ENCODE peak calls at places on chromosomes 4 and X, in ten cellular contexts. One of them, this sample, is unnamed.

GRCh38 chr4:124904723-124905390 is 192.3 kb upstream of the ANKRD50 start:
- ATAC-seq in stimulated activated naive B cell treated with anti-CD40 and anti-IgM and Interleukin-4, amounts not matched to agents 10 μg/mL and 1 μg/mL and 100 μg/mL, for 72 hours: no peak
- ATAC-seq in activated naive CD8-positive, alpha-beta T cell treated with anti-CD3 and anti-CD28 coated beads, Interleukin-2, amount 10 ng/mL, durations not matched to agents 7 days and 5 days: no peak
- ATAC-seq in gastroesophageal sphincter: no peak
- ATAC-seq in heart right ventricle: no peak
- ATAC-seq in effector memory CD8-positive, alpha-beta T cell: no peak
- ATAC-seq in right cardiac atrium: peak; percentile 32
- ATAC-seq in pancreas: peak; percentile 14
- ATAC-seq in left cardiac atrium: no peak
- ATAC-seq in right lobe of liver: no peak
- ATAC-seq in this sample: no peak

GRCh38 chr4:102726068-102726467 is 34.7 kb downstream of the MANBA start:
- ATAC-seq in right lobe of liver: no peak
- ATAC-seq in effector memory CD8-positive, alpha-beta T cell: no peak
- ATAC-seq in pancreas: no peak
- ATAC-seq in gastroesophageal sphincter: no peak
- ATAC-seq in activated naive CD8-positive, alpha-beta T cell treated with anti-CD3 and anti-CD28 coated beads, Interleukin-2, amount 10 ng/mL, durations not matched to agents 7 days and 5 days: no peak
- ATAC-seq in stimulated activated naive B cell treated with anti-CD40 and anti-IgM and Interleukin-4, amounts not matched to agents 10 μg/mL and 1 μg/mL and 100 μg/mL, for 72 hours: peak; percentile 44
- ATAC-seq in left cardiac atrium: no peak
- ATAC-seq in heart right ventricle: no peak
- ATAC-seq in right cardiac atrium: no peak
- ATAC-seq in this sample: no peak

GRCh38 chrX:55026143-55026542 is 4.6 kb downstream of the ALAS2 start:
- ATAC-seq in heart right ventricle: no peak
- ATAC-seq in activated naive CD8-positive, alpha-beta T cell treated with anti-CD3 and anti-CD28 coated beads, Interleukin-2, amount 10 ng/mL, durations not matched to agents 7 days and 5 days: no peak
- ATAC-seq in right lobe of liver: no peak
- ATAC-seq in right cardiac atrium: no peak
- ATAC-seq in stimulated activated naive B cell treated with anti-CD40 and anti-IgM and Interleukin-4, amounts not matched to agents 10 μg/mL and 1 μg/mL and 100 μg/mL, for 72 hours: no peak
- ATAC-seq in gastroesophageal sphincter: no peak
- ATAC-seq in pancreas: no peak
- ATAC-seq in effector memory CD8-positive, alpha-beta T cell: no peak
- ATAC-seq in left cardiac atrium: no peak
- ATAC-seq in this sample: no peak

GRCh38 chr4:680565-680930 is 6.2 kb downstream of the MYL5 start:
- ATAC-seq in gastroesophageal sphincter: no peak
- ATAC-seq in stimulated activated naive B cell treated with anti-CD40 and anti-IgM and Interleukin-4, amounts not matched to agents 10 μg/mL and 1 μg/mL and 100 μg/mL, for 72 hours: peak; percentile 2
- ATAC-seq in left cardiac atrium: no peak
- ATAC-seq in right lobe of liver: no peak
- ATAC-seq in effector memory CD8-positive, alpha-beta T cell: peak; percentile 57
- ATAC-seq in heart right ventricle: no peak
- ATAC-seq in right cardiac atrium: no peak
- ATAC-seq in pancreas: no peak
- ATAC-seq in activated naive CD8-positive, alpha-beta T cell treated with anti-CD3 and anti-CD28 coated beads, Interleukin-2, amount 10 ng/mL, durations not matched to agents 7 days and 5 days: peak; percentile 46
- ATAC-seq in this sample: peak; percentile 1

GRCh38 chrX:130296743-130297142 is 28.0 kb upstream of the ZNF280C start:
- ATAC-seq in heart right ventricle: no peak
- ATAC-seq in pancreas: no peak
- ATAC-seq in effector memory CD8-positive, alpha-beta T cell: no peak
- ATAC-seq in right lobe of liver: no peak
- ATAC-seq in gastroesophageal sphincter: no peak
- ATAC-seq in right cardiac atrium: no peak
- ATAC-seq in activated naive CD8-positive, alpha-beta T cell treated with anti-CD3 and anti-CD28 coated beads, Interleukin-2, amount 10 ng/mL, durations not matched to agents 7 days and 5 days: no peak
- ATAC-seq in stimulated activated naive B cell treated with anti-CD40 and anti-IgM and Interleukin-4, amounts not matched to agents 10 μg/mL and 1 μg/mL and 100 μg/mL, for 72 hours: no peak
- ATAC-seq in left cardiac atrium: no peak
- ATAC-seq in this sample: no peak

GRCh38 chrX:66009231-66009845 is 30.5 kb downstream of the VSIG4 start:
- ATAC-seq in activated naive CD8-positive, alpha-beta T cell treated with anti-CD3 and anti-CD28 coated beads, Interleukin-2, amount 10 ng/mL, durations not matched to agents 7 days and 5 days: no peak
- ATAC-seq in pancreas: no peak
- ATAC-seq in stimulated activated naive B cell treated with anti-CD40 and anti-IgM and Interleukin-4, amounts not matched to agents 10 μg/mL and 1 μg/mL and 100 μg/mL, for 72 hours: no peak
- ATAC-seq in left cardiac atrium: no peak
- ATAC-seq in right cardiac atrium: no peak
- ATAC-seq in right lobe of liver: no peak
- ATAC-seq in effector memory CD8-positive, alpha-beta T cell: no peak
- ATAC-seq in gastroesophageal sphincter: no peak
- ATAC-seq in heart right ventricle: no peak
- ATAC-seq in this sample: no peak

GRCh38 chr4:145937990-145938611 is 522 bp downstream of the ZNF827 start:
- ATAC-seq in gastroesophageal sphincter: no peak
- ATAC-seq in stimulated activated naive B cell treated with anti-CD40 and anti-IgM and Interleukin-4, amounts not matched to agents 10 μg/mL and 1 μg/mL and 100 μg/mL, for 72 hours: peak; percentile 59
- ATAC-seq in pancreas: peak; percentile 25
- ATAC-seq in effector memory CD8-positive, alpha-beta T cell: peak; percentile 52
- ATAC-seq in activated naive CD8-positive, alpha-beta T cell treated with anti-CD3 and anti-CD28 coated beads, Interleukin-2, amount 10 ng/mL, durations not matched to agents 7 days and 5 days: peak; percentile 20
- ATAC-seq in right lobe of liver: peak; percentile 51
- ATAC-seq in left cardiac atrium: peak; percentile 15
- ATAC-seq in heart right ventricle: no peak
- ATAC-seq in right cardiac atrium: peak; percentile 26
- ATAC-seq in this sample: peak; percentile 67

GRCh38 chrX:17294561-17294960 is 80.4 kb upstream of the NHS start:
- ATAC-seq in left cardiac atrium: no peak
- ATAC-seq in pancreas: no peak
- ATAC-seq in gastroesophageal sphincter: no peak
- ATAC-seq in heart right ventricle: no peak
- ATAC-seq in activated naive CD8-positive, alpha-beta T cell treated with anti-CD3 and anti-CD28 coated beads, Interleukin-2, amount 10 ng/mL, durations not matched to agents 7 days and 5 days: no peak
- ATAC-seq in effector memory CD8-positive, alpha-beta T cell: no peak
- ATAC-seq in right cardiac atrium: no peak
- ATAC-seq in right lobe of liver: no peak
- ATAC-seq in stimulated activated naive B cell treated with anti-CD40 and anti-IgM and Interleukin-4, amounts not matched to agents 10 μg/mL and 1 μg/mL and 100 μg/mL, for 72 hours: no peak
- ATAC-seq in this sample: no peak

GRCh38 chr4:127881565-127881869 is 824 bp downstream of the PLK4 start:
- ATAC-seq in right cardiac atrium: no peak
- ATAC-seq in activated naive CD8-positive, alpha-beta T cell treated with anti-CD3 and anti-CD28 coated beads, Interleukin-2, amount 10 ng/mL, durations not matched to agents 7 days and 5 days: peak; percentile 19
- ATAC-seq in left cardiac atrium: no peak
- ATAC-seq in heart right ventricle: peak; percentile 4
- ATAC-seq in right lobe of liver: peak; percentile 67
- ATAC-seq in effector memory CD8-positive, alpha-beta T cell: peak; percentile 4
- ATAC-seq in pancreas: no peak
- ATAC-seq in gastroesophageal sphincter: no peak
- ATAC-seq in stimulated activated naive B cell treated with anti-CD40 and anti-IgM and Interleukin-4, amounts not matched to agents 10 μg/mL and 1 μg/mL and 100 μg/mL, for 72 hours: peak; percentile 14
- ATAC-seq in this sample: peak; percentile 14

GRCh38 chr4:148445071-148445902 is 3.1 kb upstream of the NR3C2 start:
- ATAC-seq in activated naive CD8-positive, alpha-beta T cell treated with anti-CD3 and anti-CD28 coated beads, Interleukin-2, amount 10 ng/mL, durations not matched to agents 7 days and 5 days: peak; percentile 14
- ATAC-seq in right lobe of liver: peak; percentile 39
- ATAC-seq in stimulated activated naive B cell treated with anti-CD40 and anti-IgM and Interleukin-4, amounts not matched to agents 10 μg/mL and 1 μg/mL and 100 μg/mL, for 72 hours: peak; percentile 19
- ATAC-seq in gastroesophageal sphincter: peak; percentile 57
- ATAC-seq in left cardiac atrium: peak; percentile 51
- ATAC-seq in right cardiac atrium: peak; percentile 35
- ATAC-seq in heart right ventricle: peak; percentile 46
- ATAC-seq in pancreas: peak; percentile 21
- ATAC-seq in effector memory CD8-positive, alpha-beta T cell: peak; percentile 39
- ATAC-seq in this sample: peak; percentile 43

GRCh38 chr4:85210353-85210752 is 243.9 kb upstream of the WDFY3 start:
- ATAC-seq in stimulated activated naive B cell treated with anti-CD40 and anti-IgM and Interleukin-4, amounts not matched to agents 10 μg/mL and 1 μg/mL and 100 μg/mL, for 72 hours: no peak
- ATAC-seq in heart right ventricle: no peak
- ATAC-seq in left cardiac atrium: no peak
- ATAC-seq in activated naive CD8-positive, alpha-beta T cell treated with anti-CD3 and anti-CD28 coated beads, Interleukin-2, amount 10 ng/mL, durations not matched to agents 7 days and 5 days: no peak
- ATAC-seq in right cardiac atrium: no peak
- ATAC-seq in pancreas: no peak
- ATAC-seq in right lobe of liver: no peak
- ATAC-seq in effector memory CD8-positive, alpha-beta T cell: no peak
- ATAC-seq in gastroesophageal sphincter: no peak
- ATAC-seq in this sample: no peak

GRCh38 chrX:96700625-96701024 is 16.0 kb downstream of the DIAPH2 start:
- ATAC-seq in activated naive CD8-positive, alpha-beta T cell treated with anti-CD3 and anti-CD28 coated beads, Interleukin-2, amount 10 ng/mL, durations not matched to agents 7 days and 5 days: no peak
- ATAC-seq in left cardiac atrium: no peak
- ATAC-seq in heart right ventricle: no peak
- ATAC-seq in stimulated activated naive B cell treated with anti-CD40 and anti-IgM and Interleukin-4, amounts not matched to agents 10 μg/mL and 1 μg/mL and 100 μg/mL, for 72 hours: peak; percentile 64
- ATAC-seq in right lobe of liver: no peak
- ATAC-seq in right cardiac atrium: no peak
- ATAC-seq in gastroesophageal sphincter: no peak
- ATAC-seq in effector memory CD8-positive, alpha-beta T cell: no peak
- ATAC-seq in pancreas: no peak
- ATAC-seq in this sample: no peak

GRCh38 chr4:76639292-76639691 is 204.3 kb downstream of the SHROOM3 start:
- ATAC-seq in right cardiac atrium: no peak
- ATAC-seq in gastroesophageal sphincter: no peak
- ATAC-seq in right lobe of liver: no peak
- ATAC-seq in activated naive CD8-positive, alpha-beta T cell treated with anti-CD3 and anti-CD28 coated beads, Interleukin-2, amount 10 ng/mL, durations not matched to agents 7 days and 5 days: no peak
- ATAC-seq in stimulated activated naive B cell treated with anti-CD40 and anti-IgM and Interleukin-4, amounts not matched to agents 10 μg/mL and 1 μg/mL and 100 μg/mL, for 72 hours: no peak
- ATAC-seq in heart right ventricle: no peak
- ATAC-seq in pancreas: no peak
- ATAC-seq in effector memory CD8-positive, alpha-beta T cell: no peak
- ATAC-seq in left cardiac atrium: peak; percentile 30
- ATAC-seq in this sample: peak; percentile 28

GRCh38 chrX:146278381-146278780 is 460.8 kb downstream of the SLITRK2 start:
- ATAC-seq in left cardiac atrium: no peak
- ATAC-seq in heart right ventricle: no peak
- ATAC-seq in right cardiac atrium: no peak
- ATAC-seq in right lobe of liver: peak; percentile 73
- ATAC-seq in stimulated activated naive B cell treated with anti-CD40 and anti-IgM and Interleukin-4, amounts not matched to agents 10 μg/mL and 1 μg/mL and 100 μg/mL, for 72 hours: peak; percentile 49
- ATAC-seq in pancreas: no peak
- ATAC-seq in activated naive CD8-positive, alpha-beta T cell treated with anti-CD3 and anti-CD28 coated beads, Interleukin-2, amount 10 ng/mL, durations not matched to agents 7 days and 5 days: no peak
- ATAC-seq in gastroesophageal sphincter: no peak
- ATAC-seq in effector memory CD8-positive, alpha-beta T cell: no peak
- ATAC-seq in this sample: no peak

GRCh38 chrX:9745417-9746115 is 20.1 kb downstream of the GPR143 start:
- ATAC-seq in left cardiac atrium: peak; percentile 23
- ATAC-seq in activated naive CD8-positive, alpha-beta T cell treated with anti-CD3 and anti-CD28 coated beads, Interleukin-2, amount 10 ng/mL, durations not matched to agents 7 days and 5 days: peak; percentile 60
- ATAC-seq in gastroesophageal sphincter: peak; percentile 40
- ATAC-seq in effector memory CD8-positive, alpha-beta T cell: no peak
- ATAC-seq in right cardiac atrium: peak; percentile 92
- ATAC-seq in pancreas: no peak
- ATAC-seq in stimulated activated naive B cell treated with anti-CD40 and anti-IgM and Interleukin-4, amounts not matched to agents 10 μg/mL and 1 μg/mL and 100 μg/mL, for 72 hours: peak; percentile 41
- ATAC-seq in right lobe of liver: peak; percentile 56
- ATAC-seq in heart right ventricle: peak; percentile 84
- ATAC-seq in this sample: no peak

GRCh38 chr4:41428941-41429669 is 108.9 kb upstream of the LIMCH1 start:
- ATAC-seq in activated naive CD8-positive, alpha-beta T cell treated with anti-CD3 and anti-CD28 coated beads, Interleukin-2, amount 10 ng/mL, durations not matched to agents 7 days and 5 days: no peak
- ATAC-seq in effector memory CD8-positive, alpha-beta T cell: no peak
- ATAC-seq in stimulated activated naive B cell treated with anti-CD40 and anti-IgM and Interleukin-4, amounts not matched to agents 10 μg/mL and 1 μg/mL and 100 μg/mL, for 72 hours: no peak
- ATAC-seq in right cardiac atrium: no peak
- ATAC-seq in heart right ventricle: no peak
- ATAC-seq in gastroesophageal sphincter: no peak
- ATAC-seq in left cardiac atrium: peak; percentile 20
- ATAC-seq in right lobe of liver: no peak
- ATAC-seq in pancreas: no peak
- ATAC-seq in this sample: no peak

GRCh38 chr4:173506780-173507211 is 23.2 kb downstream of the HAND2 start:
- ATAC-seq in effector memory CD8-positive, alpha-beta T cell: peak; percentile 32
- ATAC-seq in heart right ventricle: peak; percentile 31
- ATAC-seq in activated naive CD8-positive, alpha-beta T cell treated with anti-CD3 and anti-CD28 coated beads, Interleukin-2, amount 10 ng/mL, durations not matched to agents 7 days and 5 days: no peak
- ATAC-seq in stimulated activated naive B cell treated with anti-CD40 and anti-IgM and Interleukin-4, amounts not matched to agents 10 μg/mL and 1 μg/mL and 100 μg/mL, for 72 hours: no peak
- ATAC-seq in right cardiac atrium: peak; percentile 49
- ATAC-seq in pancreas: no peak
- ATAC-seq in right lobe of liver: peak; percentile 26
- ATAC-seq in left cardiac atrium: peak; percentile 46
- ATAC-seq in gastroesophageal sphincter: no peak
- ATAC-seq in this sample: no peak

GRCh38 chrX:94758130-94758529 is 1084.1 kb downstream of the FAM133A start:
- ATAC-seq in left cardiac atrium: no peak
- ATAC-seq in activated naive CD8-positive, alpha-beta T cell treated with anti-CD3 and anti-CD28 coated beads, Interleukin-2, amount 10 ng/mL, durations not matched to agents 7 days and 5 days: no peak
- ATAC-seq in gastroesophageal sphincter: no peak
- ATAC-seq in right lobe of liver: no peak
- ATAC-seq in effector memory CD8-positive, alpha-beta T cell: no peak
- ATAC-seq in right cardiac atrium: no peak
- ATAC-seq in heart right ventricle: no peak
- ATAC-seq in stimulated activated naive B cell treated with anti-CD40 and anti-IgM and Interleukin-4, amounts not matched to agents 10 μg/mL and 1 μg/mL and 100 μg/mL, for 72 hours: no peak
- ATAC-seq in pancreas: no peak
- ATAC-seq in this sample: no peak

GRCh38 chrX:87338510-87338909 is 179.1 kb upstream of the KLHL4 start:
- ATAC-seq in activated naive CD8-positive, alpha-beta T cell treated with anti-CD3 and anti-CD28 coated beads, Interleukin-2, amount 10 ng/mL, durations not matched to agents 7 days and 5 days: no peak
- ATAC-seq in heart right ventricle: no peak
- ATAC-seq in effector memory CD8-positive, alpha-beta T cell: no peak
- ATAC-seq in left cardiac atrium: no peak
- ATAC-seq in right cardiac atrium: no peak
- ATAC-seq in right lobe of liver: peak; percentile 41
- ATAC-seq in pancreas: no peak
- ATAC-seq in gastroesophageal sphincter: no peak
- ATAC-seq in stimulated activated naive B cell treated with anti-CD40 and anti-IgM and Interleukin-4, amounts not matched to agents 10 μg/mL and 1 μg/mL and 100 μg/mL, for 72 hours: no peak
- ATAC-seq in this sample: no peak

This sample was measured in stimulated activated memory B cell treated with anti-CD40 and anti-IgM and Interleukin-4, amounts not matched to agents 10 μg/mL and 1 μg/mL and 100 μg/mL, for 72 hours.